ENCODE peak calls at places on chromosomes 16 and 17, in seven cellular contexts. One of them, this sample, is unnamed. For H3K27me3, the result is how much of the 10 kb centered on the place peaks cover.

GRCh38 chr17:2397247-2398171 is 3.4 kb downstream of the MNT start:
- DNase-seq in CD4-positive, alpha-beta memory T cell: no peak
- DNase-seq in dorsolateral prefrontal cortex: no peak
- DNase-seq in tibial artery: no peak
- DNase-seq in heart left ventricle: no peak
- DNase-seq in cardiac muscle cell: no peak
- DNase-seq in psoas muscle: no peak
- DNase-seq in this sample: no peak

GRCh38 chr16:23025692-23026305 is 123.5 kb downstream of the USP31 start:
- DNase-seq in CD4-positive, alpha-beta memory T cell: no peak
- DNase-seq in dorsolateral prefrontal cortex: no peak
- DNase-seq in tibial artery: no peak
- DNase-seq in heart left ventricle: no peak
- DNase-seq in cardiac muscle cell: no peak
- DNase-seq in psoas muscle: no peak
- DNase-seq in this sample: no peak

GRCh38 chr16:79006762-79007161 is 593.8 kb downstream of the MAF start:
- DNase-seq in CD4-positive, alpha-beta memory T cell: no peak
- DNase-seq in dorsolateral prefrontal cortex: no peak
- DNase-seq in tibial artery: no peak
- DNase-seq in heart left ventricle: no peak
- DNase-seq in cardiac muscle cell: no peak
- DNase-seq in psoas muscle: no peak
- DNase-seq in this sample: no peak

GRCh38 chr17:66633322-66633965 is 201.5 kb upstream of the CACNG5 start:
- DNase-seq in CD4-positive, alpha-beta memory T cell: peak
- DNase-seq in dorsolateral prefrontal cortex: no peak
- DNase-seq in tibial artery: no peak
- DNase-seq in heart left ventricle: no peak
- DNase-seq in cardiac muscle cell: no peak
- DNase-seq in psoas muscle: no peak
- DNase-seq in this sample: peak

GRCh38 chr16:8878523-8878911 is 3.6 kb upstream of the LITAFD start:
- DNase-seq in CD4-positive, alpha-beta memory T cell: no peak
- DNase-seq in dorsolateral prefrontal cortex: no peak
- DNase-seq in tibial artery: no peak
- DNase-seq in heart left ventricle: no peak
- DNase-seq in cardiac muscle cell: peak
- DNase-seq in psoas muscle: peak
- DNase-seq in this sample: no peak

GRCh38 chr17:55576237-55576998 is 65.2 kb upstream of the SMIM36 start:
- DNase-seq in CD4-positive, alpha-beta memory T cell: no peak
- DNase-seq in dorsolateral prefrontal cortex: no peak
- DNase-seq in tibial artery: peak
- DNase-seq in heart left ventricle: no peak
- DNase-seq in cardiac muscle cell: peak
- DNase-seq in psoas muscle: no peak
- DNase-seq in this sample: no peak

GRCh38 chr16:68298907-68299515 is 11.7 kb downstream of the SLC7A6OS start:
- DNase-seq in CD4-positive, alpha-beta memory T cell: no peak
- DNase-seq in dorsolateral prefrontal cortex: no peak
- DNase-seq in tibial artery: peak
- DNase-seq in heart left ventricle: peak
- DNase-seq in cardiac muscle cell: peak
- DNase-seq in psoas muscle: peak
- DNase-seq in this sample: no peak

GRCh38 chr16:81642107-81642436 is 137.0 kb upstream of the PLCG2 start:
- DNase-seq in CD4-positive, alpha-beta memory T cell: no peak
- DNase-seq in dorsolateral prefrontal cortex: no peak
- DNase-seq in tibial artery: no peak
- DNase-seq in heart left ventricle: no peak
- DNase-seq in cardiac muscle cell: no peak
- DNase-seq in psoas muscle: no peak
- DNase-seq in this sample: no peak

GRCh38 chr16:11977206-11978041 is 890 bp downstream of the SNX29 start:
- DNase-seq in CD4-positive, alpha-beta memory T cell: no peak
- DNase-seq in dorsolateral prefrontal cortex: no peak
- DNase-seq in tibial artery: peak
- DNase-seq in heart left ventricle: peak
- DNase-seq in cardiac muscle cell: peak
- DNase-seq in psoas muscle: peak
- DNase-seq in this sample: no peak

DNA sequence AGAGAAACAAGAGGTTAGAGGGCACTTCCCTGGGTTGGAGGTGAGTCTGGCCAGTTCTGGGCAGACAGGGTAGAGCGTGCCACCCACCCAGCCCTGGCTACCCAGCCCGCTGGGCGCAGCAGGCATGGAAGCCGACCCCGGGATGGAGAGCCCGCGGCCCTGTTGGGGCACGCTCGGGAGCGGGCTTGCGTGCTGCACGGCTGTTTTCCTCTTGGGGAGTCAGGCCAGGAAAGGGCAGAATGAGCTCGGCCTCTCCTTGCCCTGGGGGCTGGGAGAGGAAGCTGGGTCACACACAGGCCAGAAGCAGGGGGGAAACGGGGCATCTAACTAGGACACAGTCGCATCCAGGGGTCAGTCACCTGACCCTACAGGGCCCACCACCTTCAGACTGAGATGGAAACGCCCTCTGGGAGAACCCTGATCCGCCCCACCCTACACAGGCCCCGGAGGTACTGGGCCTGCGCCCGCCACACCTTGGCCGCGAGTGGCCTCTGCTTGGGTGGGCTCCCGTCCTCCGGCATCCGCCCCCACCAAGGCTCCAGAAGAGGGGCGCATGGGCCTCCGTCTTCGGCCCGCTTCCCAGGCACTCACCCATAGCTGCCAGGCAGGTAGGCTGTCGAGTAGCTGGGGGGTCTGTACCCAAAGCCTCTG is 1.2 kb downstream of the SOX15 start:
- DNase-seq in CD4-positive, alpha-beta memory T cell: no peak
- DNase-seq in dorsolateral prefrontal cortex: no peak
- DNase-seq in tibial artery: no peak
- DNase-seq in heart left ventricle: no peak
- DNase-seq in cardiac muscle cell: no peak
- DNase-seq in psoas muscle: peak
- DNase-seq in this sample: no peak
- H3K4me3 ChIP-seq in CD4-positive, alpha-beta memory T cell: no peak
- H3K4me3 ChIP-seq in dorsolateral prefrontal cortex: peak
- H3K4me3 ChIP-seq in tibial artery: peak
- H3K4me3 ChIP-seq in heart left ventricle: peak
- H3K4me3 ChIP-seq in cardiac muscle cell: no peak
- H3K4me3 ChIP-seq in psoas muscle: peak
- H3K4me3 ChIP-seq in this sample: no peak

GRCh38 chr17:40484973-40485530 is 16.4 kb downstream of the TNS4 start:
- DNase-seq in CD4-positive, alpha-beta memory T cell: no peak
- DNase-seq in dorsolateral prefrontal cortex: no peak
- DNase-seq in tibial artery: no peak
- DNase-seq in heart left ventricle: no peak
- DNase-seq in cardiac muscle cell: no peak
- DNase-seq in psoas muscle: no peak
- DNase-seq in this sample: no peak
- H3K27ac ChIP-seq in CD4-positive, alpha-beta memory T cell: no peak
- H3K27ac ChIP-seq in dorsolateral prefrontal cortex: no peak
- H3K27ac ChIP-seq in tibial artery: peak
- H3K27ac ChIP-seq in heart left ventricle: no peak
- H3K27ac ChIP-seq in cardiac muscle cell: no peak
- H3K27ac ChIP-seq in psoas muscle: peak
- H3K27ac ChIP-seq in this sample: no peak

GRCh38 chr17:43854498-43854897 is 7.5 kb downstream of the CD300LG start:
- DNase-seq in CD4-positive, alpha-beta memory T cell: no peak
- DNase-seq in dorsolateral prefrontal cortex: no peak
- DNase-seq in tibial artery: no peak
- DNase-seq in heart left ventricle: no peak
- DNase-seq in cardiac muscle cell: no peak
- DNase-seq in psoas muscle: no peak
- DNase-seq in this sample: no peak
- H3K27me3 ChIP-seq in CD4-positive, alpha-beta memory T cell: under half
- H3K27me3 ChIP-seq in dorsolateral prefrontal cortex: under half
- H3K27me3 ChIP-seq in tibial artery: under half
- H3K27me3 ChIP-seq in heart left ventricle: under half
- H3K27me3 ChIP-seq in cardiac muscle cell: under half
- H3K27me3 ChIP-seq in psoas muscle: under half
- H3K27me3 ChIP-seq in this sample: under half

DNA sequence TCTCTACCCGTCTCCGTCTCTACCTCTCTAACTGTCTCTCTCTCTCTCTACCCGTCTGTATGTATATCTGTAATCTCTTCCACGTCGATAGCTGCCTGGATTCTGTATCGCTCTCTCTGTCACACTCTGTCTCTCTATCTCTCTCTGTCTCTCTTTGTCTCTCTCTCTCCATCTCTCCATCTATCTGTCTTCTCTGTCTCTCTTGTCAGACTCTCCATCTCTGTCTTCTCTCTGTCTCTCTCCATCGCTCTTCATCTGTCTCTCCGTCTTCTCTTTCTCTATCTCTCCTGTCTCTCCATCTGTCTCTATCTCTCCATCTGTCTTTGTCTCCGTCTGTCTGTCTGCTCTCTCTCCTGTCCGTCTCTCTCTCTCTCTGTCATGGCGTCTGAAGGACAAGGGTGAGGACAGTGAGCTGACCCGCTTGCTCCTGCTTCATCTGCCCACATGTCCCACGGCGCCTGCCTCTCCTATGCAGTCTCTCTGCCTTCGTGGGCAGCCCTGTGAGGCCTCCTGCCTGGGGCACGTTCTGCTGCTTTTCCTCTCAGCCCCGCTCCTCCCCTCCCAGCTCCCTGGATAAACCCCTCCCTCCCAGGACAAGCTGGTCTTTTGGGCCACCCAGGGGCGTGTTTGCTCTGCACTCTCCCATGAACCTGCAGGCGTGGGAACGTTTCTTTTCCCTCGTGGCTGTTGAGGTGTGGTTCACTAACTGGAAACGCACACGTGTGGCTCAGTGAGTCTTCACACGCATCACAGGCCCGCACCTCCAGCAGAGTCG is 18.9 kb downstream of the ACSF3 start:
- DNase-seq in CD4-positive, alpha-beta memory T cell: no peak
- DNase-seq in dorsolateral prefrontal cortex: no peak
- DNase-seq in tibial artery: no peak
- DNase-seq in heart left ventricle: no peak
- DNase-seq in cardiac muscle cell: no peak
- DNase-seq in psoas muscle: no peak
- DNase-seq in this sample: no peak
- H3K4me3 ChIP-seq in CD4-positive, alpha-beta memory T cell: no peak
- H3K4me3 ChIP-seq in dorsolateral prefrontal cortex: no peak
- H3K4me3 ChIP-seq in tibial artery: no peak
- H3K4me3 ChIP-seq in heart left ventricle: no peak
- H3K4me3 ChIP-seq in cardiac muscle cell: no peak
- H3K4me3 ChIP-seq in psoas muscle: no peak
- H3K4me3 ChIP-seq in this sample: no peak

GRCh38 chr17:71495420-71495819 is 625.4 kb upstream of the SOX9 start:
- DNase-seq in CD4-positive, alpha-beta memory T cell: no peak
- DNase-seq in dorsolateral prefrontal cortex: no peak
- DNase-seq in tibial artery: no peak
- DNase-seq in heart left ventricle: no peak
- DNase-seq in cardiac muscle cell: no peak
- DNase-seq in psoas muscle: no peak
- DNase-seq in this sample: no peak
- H3K27ac ChIP-seq in CD4-positive, alpha-beta memory T cell: no peak
- H3K27ac ChIP-seq in dorsolateral prefrontal cortex: no peak
- H3K27ac ChIP-seq in tibial artery: no peak
- H3K27ac ChIP-seq in heart left ventricle: no peak
- H3K27ac ChIP-seq in cardiac muscle cell: no peak
- H3K27ac ChIP-seq in psoas muscle: no peak
- H3K27ac ChIP-seq in this sample: no peak

DNA sequence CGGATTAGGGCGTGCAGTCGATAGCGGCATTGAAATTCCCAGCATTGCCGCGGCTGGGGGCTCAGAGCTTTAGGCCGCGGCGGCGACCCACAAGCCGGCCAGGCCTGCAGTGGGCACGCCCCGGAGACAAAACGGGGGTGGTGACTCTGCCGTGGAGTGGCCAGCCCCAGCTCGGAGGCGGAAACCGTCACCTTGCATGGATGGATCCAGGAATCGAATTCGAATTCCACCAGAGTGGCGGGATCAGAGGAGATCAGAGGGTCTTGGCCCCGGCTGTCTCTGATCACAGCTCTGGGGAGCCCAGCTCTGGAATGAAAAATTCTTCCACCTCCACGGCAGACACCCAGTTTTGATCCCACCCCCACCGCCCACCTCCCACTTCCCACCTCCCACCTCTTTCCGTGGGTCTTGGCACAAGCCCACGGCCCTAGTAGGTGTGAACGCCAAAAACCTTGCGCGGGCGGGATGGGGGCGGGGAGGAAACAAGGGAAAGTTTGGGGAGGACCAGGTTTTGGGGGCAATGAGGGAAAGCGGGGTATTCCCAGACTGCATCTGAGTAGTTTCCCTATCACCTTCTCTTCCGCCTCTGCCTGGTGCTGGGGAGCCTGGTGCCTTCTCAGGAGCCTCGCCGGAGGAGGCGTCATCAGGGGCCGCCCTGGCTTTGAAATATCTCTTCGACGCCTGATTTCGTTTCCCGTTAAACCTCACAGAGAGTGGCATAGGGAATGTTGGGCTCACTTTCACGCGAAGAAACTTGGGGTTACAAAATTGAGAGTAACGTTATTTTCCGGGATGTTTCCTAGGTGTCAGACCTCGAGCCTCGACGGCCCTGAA is 1.4 kb upstream of the IRX3 start:
- DNase-seq in CD4-positive, alpha-beta memory T cell: no peak
- DNase-seq in dorsolateral prefrontal cortex: no peak
- DNase-seq in tibial artery: no peak
- DNase-seq in heart left ventricle: peak
- DNase-seq in cardiac muscle cell: no peak
- DNase-seq in psoas muscle: peak
- DNase-seq in this sample: no peak
- H3K27me3 ChIP-seq in CD4-positive, alpha-beta memory T cell: under half
- H3K27me3 ChIP-seq in dorsolateral prefrontal cortex: half or more
- H3K27me3 ChIP-seq in tibial artery: under half
- H3K27me3 ChIP-seq in heart left ventricle: under half
- H3K27me3 ChIP-seq in cardiac muscle cell: under half
- H3K27me3 ChIP-seq in psoas muscle: under half
- H3K27me3 ChIP-seq in this sample: under half

GRCh38 chr16:75929056-75929455 is 202.8 kb upstream of the CPHXL start:
- DNase-seq in CD4-positive, alpha-beta memory T cell: no peak
- DNase-seq in dorsolateral prefrontal cortex: no peak
- DNase-seq in tibial artery: no peak
- DNase-seq in heart left ventricle: no peak
- DNase-seq in cardiac muscle cell: no peak
- DNase-seq in psoas muscle: no peak
- DNase-seq in this sample: no peak
- H3K4me3 ChIP-seq in CD4-positive, alpha-beta memory T cell: no peak
- H3K4me3 ChIP-seq in dorsolateral prefrontal cortex: no peak
- H3K4me3 ChIP-seq in tibial artery: no peak
- H3K4me3 ChIP-seq in heart left ventricle: no peak
- H3K4me3 ChIP-seq in cardiac muscle cell: no peak
- H3K4me3 ChIP-seq in psoas muscle: no peak
- H3K4me3 ChIP-seq in this sample: no peak